ENCODE peak calls at places on chromosomes 1 and 21, in eight cellular contexts. L is sigmoid colon; T is Peyer's patch; O is colonic mucosa; Z is fibroblast of lung; S is CD8-positive, alpha-beta T cell; I is lower lobe of right lung; J is psoas muscle. V is an unnamed sample.

GRCh38 chr1:202135221-202135721 is 9.3 kb downstream of the ARL8A start:
- DNase-seq in L (peak), Z (peak), O (peak), I (peak), J (peak), T (peak), S (no peak), V (no peak)

GRCh38 chr1:12776801-12777557 is 3.4 kb downstream of the PRAMEF12 start:
- DNase-seq in S (no peak), L (no peak), I (no peak), Z (no peak), T (no peak), J (no peak), O (no peak), V (no peak)

GRCh38 chr21:17610862-17611261 is 1.8 kb downstream of the BTG3 start:
- DNase-seq in J (no peak), L (peak), S (no peak), Z (no peak), I (no peak), O (peak), T (no peak), V (no peak)

GRCh38 chr21:31218830-31219608 is 125.0 kb downstream of the TIAM1 start:
- DNase-seq in Z (peak), O (peak), T (no peak), S (no peak), J (peak), L (no peak), I (peak), V (no peak)

GRCh38 chr1:38037481-38037939 is 9.1 kb downstream of the POU3F1 start:
- DNase-seq in L (no peak), J (no peak), T (no peak), S (no peak), O (no peak), Z (no peak), I (no peak), V (no peak)

GRCh38 chr21:45154511-45155508 is 80.4 kb downstream of the ADARB1 start:
- DNase-seq in J (no peak), L (peak), I (no peak), T (no peak), Z (peak), S (no peak), O (peak), V (no peak)

GRCh38 chr1:205332015-205332791 is 10.7 kb upstream of the NUAK2 start:
- DNase-seq in J (no peak), L (no peak), T (no peak), Z (no peak), S (no peak), I (no peak), O (no peak), V (no peak)

GRCh38 chr1:197965132-197965707 is 48.0 kb downstream of the LHX9 start:
- DNase-seq in J (no peak), L (no peak), O (no peak), Z (no peak), I (no peak), S (no peak), T (no peak), V (no peak)

GRCh38 chr1:58881471-58881994 is 97.7 kb upstream of the JUN start:
- DNase-seq in S (no peak), Z (peak), J (peak), T (peak), O (peak), L (peak), I (no peak), V (peak)

GRCh38 chr1:58896211-58897183 is 112.7 kb upstream of the JUN start:
- DNase-seq in O (peak), Z (no peak), J (peak), L (peak), T (peak), I (peak), S (no peak), V (no peak)

GRCh38 chr1:232319106-232319505 is 310.8 kb downstream of the SIPA1L2 start:
- DNase-seq in T (no peak), O (no peak), L (no peak), S (no peak), J (peak), Z (no peak), I (peak), V (no peak)

GRCh38 chr1:2821373-2821955 is 20.0 kb upstream of the TTC34 start:
- DNase-seq in Z (no peak), L (no peak), S (no peak), I (no peak), J (peak), O (no peak), T (no peak), V (peak)

GRCh38 chr1:2822621-2823145 is 21.2 kb upstream of the TTC34 start:
- DNase-seq in L (no peak), J (peak), O (no peak), S (no peak), I (peak), T (no peak), Z (no peak), V (no peak)

GRCh38 chr1:2820731-2821372 is 19.4 kb upstream of the TTC34 start:
- DNase-seq in I (no peak), T (no peak), Z (no peak), O (no peak), S (no peak), L (no peak), J (peak), V (no peak)

GRCh38 chr1:2823921-2824660 is 22.6 kb upstream of the TTC34 start:
- DNase-seq in J (no peak), T (no peak), Z (no peak), S (no peak), I (peak), O (no peak), L (no peak), V (no peak)

GRCh38 chr1:2821970-2822620 is 20.6 kb upstream of the TTC34 start:
- DNase-seq in J (peak), I (peak), T (no peak), Z (no peak), O (peak), L (no peak), S (no peak), V (peak)
- TF ChIP-seq CTCF in J (peak), I (peak), T (peak), Z (no peak), O (peak), L (peak), S (peak), V (peak)

DNA sequence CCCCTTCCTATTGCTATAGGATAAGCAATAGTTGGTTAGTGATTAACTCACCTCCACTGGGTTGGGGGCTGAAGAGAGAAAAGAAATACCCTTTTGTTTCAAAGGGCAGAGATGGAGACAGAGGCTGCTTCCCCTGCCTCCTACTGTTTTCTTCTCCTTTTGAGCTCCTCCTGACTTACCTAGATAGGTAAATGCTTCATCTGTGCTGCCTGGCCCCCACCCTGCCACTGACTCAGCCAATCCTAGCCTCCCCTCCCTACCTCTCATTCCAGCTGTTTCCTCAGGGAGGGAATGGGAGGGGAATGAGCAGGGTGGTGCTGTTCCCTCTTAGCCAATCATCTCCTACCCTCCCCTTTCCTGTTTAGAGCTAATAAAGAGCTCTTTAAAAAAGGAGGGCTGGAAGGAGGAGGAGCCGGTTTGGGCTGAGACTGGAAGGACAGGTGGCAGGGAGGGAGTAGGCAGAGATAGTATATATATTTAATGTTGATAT is at the start of gene C1orf116:
- DNase-seq in S (no peak), I (peak), J (no peak), O (peak), L (no peak), Z (no peak), T (peak), V (no peak)
- H3K27ac ChIP-seq in S (no peak), I (peak), J (no peak), O (peak), L (no peak), Z (no peak), T (peak), V (peak)

DNA sequence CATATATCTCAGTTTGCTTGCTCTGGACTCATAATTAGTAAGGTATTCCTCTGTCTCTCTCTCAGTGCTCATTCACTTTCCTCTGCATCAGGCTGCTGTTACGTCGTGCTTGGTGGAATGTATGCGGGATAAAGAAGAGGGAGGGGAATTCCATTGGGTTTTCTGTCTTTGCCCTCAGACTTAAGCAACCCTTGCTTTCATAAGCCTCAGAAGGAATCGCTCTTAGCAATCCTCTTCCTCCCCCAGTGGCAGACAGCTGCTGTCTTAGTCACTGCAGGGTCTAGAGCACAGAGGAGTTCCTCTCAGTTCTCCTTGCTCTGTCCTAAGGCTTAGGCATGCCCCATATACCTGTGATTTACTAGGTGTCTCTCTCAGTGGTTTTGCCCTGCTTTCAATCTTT is 19.1 kb upstream of the NTMT2 start:
- DNase-seq in O (no peak), S (no peak), L (no peak), I (no peak), T (no peak), J (no peak), Z (peak), V (no peak)
- TF ChIP-seq CTCF in O (no peak), S (no peak), L (no peak), I (no peak), T (no peak), J (no peak), Z (no peak), V (no peak)

DNA sequence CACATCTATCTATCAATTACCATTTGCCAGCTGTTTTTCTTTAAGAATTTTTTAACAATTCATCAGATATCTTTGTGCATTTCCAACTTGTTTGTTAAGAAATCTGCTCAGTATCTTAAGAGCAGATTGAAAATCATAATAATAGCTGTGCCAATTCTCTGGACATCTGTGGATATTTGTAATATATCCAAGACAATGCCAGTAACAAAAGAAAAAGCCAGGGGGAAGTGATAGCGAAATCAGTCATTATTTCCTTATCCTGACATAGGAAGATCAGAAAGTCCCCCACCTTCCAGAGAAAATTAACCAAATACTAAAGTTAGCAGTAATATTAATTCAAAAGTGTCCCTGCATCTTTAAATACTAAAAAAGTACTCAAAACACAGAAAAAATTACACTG is 217.1 kb downstream of the RERE start:
- DNase-seq in I (no peak), Z (no peak), T (no peak), S (no peak), O (no peak), J (no peak), L (no peak), V (no peak)
- H3K27ac ChIP-seq in I (no peak), Z (no peak), T (no peak), S (no peak), O (no peak), J (no peak), L (no peak), V (no peak)

DNA sequence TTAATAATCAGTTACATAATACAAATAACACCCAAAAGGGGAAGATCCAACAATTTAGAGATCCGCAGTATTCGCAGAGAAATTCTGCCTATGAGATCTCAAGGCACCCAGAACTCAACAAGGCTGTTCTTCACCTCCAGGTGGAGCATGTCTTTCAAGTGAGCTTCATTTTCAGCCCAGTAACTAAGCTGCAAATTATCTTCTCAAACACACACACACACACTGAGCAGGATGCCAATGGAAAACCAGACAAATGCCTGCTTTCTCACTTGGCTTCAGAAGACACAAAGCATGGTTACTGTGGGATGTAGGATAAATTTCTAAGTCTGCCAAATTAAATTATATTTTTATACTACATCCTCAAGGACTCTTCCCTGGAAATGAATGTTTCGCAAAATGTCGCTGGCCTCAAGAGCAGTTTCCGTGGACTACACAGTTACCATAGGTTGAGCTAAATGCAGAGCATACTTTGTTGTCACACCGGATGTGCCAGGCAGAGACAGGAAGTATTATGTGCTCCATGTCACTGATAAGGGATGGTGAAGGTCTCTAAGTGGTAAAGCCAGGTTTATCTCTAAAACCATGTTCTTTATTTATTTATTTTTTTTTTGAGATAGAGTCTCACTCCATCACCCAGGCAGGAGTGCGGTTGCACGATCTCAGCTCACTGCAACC is 30.3 kb downstream of the UBR4 start:
- DNase-seq in O (no peak), J (no peak), I (no peak), T (no peak), S (no peak), Z (peak), L (no peak), V (no peak)
- TF ChIP-seq CTCF in O (no peak), J (no peak), I (no peak), T (peak), S (peak), Z (peak), L (peak), V (peak)

GRCh38 chr1:156052862-156053769 is 482 bp downstream of the UBQLN4 start:
- DNase-seq in Z (peak), S (peak), L (peak), I (peak), O (peak), J (peak), T (peak), V (peak)
- H3K27ac ChIP-seq in Z (no peak), S (peak), L (peak), I (peak), O (peak), J (peak), T (peak), V (no peak)

DNA sequence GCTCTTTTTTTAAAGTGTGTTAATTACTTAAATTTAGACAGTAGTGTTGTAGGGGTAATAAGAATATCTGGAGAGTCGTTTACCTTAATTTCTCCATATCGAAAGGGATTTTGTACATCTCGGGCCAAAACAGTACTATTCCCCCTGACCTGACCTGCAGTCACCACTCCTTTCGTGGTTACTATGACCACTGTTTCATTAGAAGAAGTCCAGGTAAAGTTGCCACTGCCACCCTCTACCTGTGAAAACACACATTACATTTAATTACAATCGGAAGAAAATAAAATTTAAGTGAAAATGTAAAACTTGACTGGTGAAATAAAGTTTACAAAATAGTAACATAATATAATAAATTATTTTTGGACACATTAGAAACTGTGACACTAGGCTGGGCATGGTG is 37.2 kb downstream of the NUP210L start:
- DNase-seq in L (no peak), T (no peak), I (no peak), S (no peak), J (no peak), O (no peak), Z (no peak), V (no peak)
- TF ChIP-seq CTCF in L (no peak), T (no peak), I (no peak), S (no peak), J (no peak), O (no peak), Z (no peak), V (no peak)

GRCh38 chr1:966135-966602 is at the start of gene PLEKHN1:
- DNase-seq in J (peak), S (no peak), O (peak), L (no peak), I (no peak), Z (no peak), T (no peak), V (no peak)
- H3K27ac ChIP-seq in J (no peak), S (no peak), O (peak), L (no peak), I (peak), Z (peak), T (peak), V (peak)